ENCODE peak calls at places on chromosomes 13 and 19, in four cellular contexts. I, Q, C and D are unnamed samples.

GRCh38 chr19:46862974-46863632 is 2.3 kb downstream of the ARHGAP35 start:
- DNase-seq in C (no peak), Q (no peak), I (peak), D (no peak)

GRCh38 chr19:35000647-35001501 is 751 bp downstream of the GRAMD1A start:
- DNase-seq in C (peak), Q (peak), I (peak), D (peak)

GRCh38 chr19:52200044-52200443 is 10.2 kb downstream of the PPP2R1A start:
- DNase-seq in C (no peak), I (no peak), Q (no peak), D (no peak)

GRCh38 chr13:50292082-50292481 is 276.8 kb downstream of the KCNRG start:
- DNase-seq in C (no peak), Q (no peak), I (no peak), D (no peak)

GRCh38 chr19:18496167-18496979 is 25.5 kb downstream of the ELL start:
- DNase-seq in Q (peak), I (no peak), C (peak), D (peak)

GRCh38 chr13:37648604-37649003 is 50.0 kb upstream of the POSTN start:
- DNase-seq in C (no peak), Q (no peak), I (no peak), D (no peak)

GRCh38 chr19:46620716-46621115 is 4.2 kb downstream of the PTGIR start:
- DNase-seq in Q (no peak), I (no peak), C (no peak), D (no peak)

GRCh38 chr19:30884146-30884812 is 465.0 kb downstream of the TSHZ3 start:
- DNase-seq in Q (no peak), C (no peak), I (peak), D (peak)

GRCh38 chr19:18785179-18786124 is 5.7 kb downstream of the COMP start:
- DNase-seq in I (peak), C (peak), Q (peak), D (peak)

GRCh38 chr13:112648966-112649690 is 40.7 kb upstream of the ATP11A start:
- DNase-seq in C (no peak), I (no peak), Q (no peak), D (no peak)

GRCh38 chr19:56875717-56876116 is 35.2 kb upstream of the PEG3 start:
- DNase-seq in Q (no peak), I (no peak), C (no peak), D (no peak)

GRCh38 chr13:26518433-26519084 is 38.9 kb upstream of the WASF3 start:
- DNase-seq in I (peak), Q (no peak), C (no peak), D (no peak)

GRCh38 chr19:43534811-43535761 is 2.1 kb downstream of the ZNF575 start:
- DNase-seq in Q (no peak), I (peak), C (peak), D (peak)

GRCh38 chr13:51276684-51277083 is 54.5 kb downstream of the FAM124A start:
- DNase-seq in Q (no peak), I (no peak), C (no peak), D (no peak)

GRCh38 chr13:25901460-25902376 is 150.1 kb downstream of the SHISA2 start:
- DNase-seq in Q (no peak), I (no peak), C (peak), D (no peak)

GRCh38 chr13:98856983-98857382 is 104.5 kb upstream of the SLC15A1 start:
- DNase-seq in I (no peak), Q (no peak), C (no peak), D (no peak)

GRCh38 chr19:29795461-29795860 is 16.3 kb upstream of the CCNE1 start:
- DNase-seq in I (no peak), C (no peak), Q (no peak), D (no peak)

GRCh38 chr13:72570019-72570418 is 157.4 kb downstream of the MZT1 start:
- DNase-seq in C (no peak), Q (no peak), I (no peak), D (no peak)

GRCh38 chr13:27022571-27023311 is 148.9 kb downstream of the USP12 start:
- DNase-seq in C (no peak), I (no peak), Q (no peak), D (no peak)

GRCh38 chr19:39341122-39341719 is 1.0 kb upstream of the SAMD4B start:
- DNase-seq in Q (no peak), I (peak), C (peak), D (peak)

GRCh38 chr13:66532146-66532545 is 698.0 kb downstream of the PCDH9 start:
- DNase-seq in C (no peak), I (no peak), Q (no peak), D (no peak)

GRCh38 chr19:5672708-5673459 is 7.4 kb downstream of the MICOS13 start:
- DNase-seq in C (no peak), Q (no peak), I (no peak), D (peak)

GRCh38 chr13:113273856-113274590 is 23.0 kb upstream of the LAMP1 start:
- DNase-seq in I (no peak), C (no peak), Q (no peak), D (no peak)

GRCh38 chr19:34904521-34904845 is 22.2 kb upstream of the ZNF30 start:
- DNase-seq in I (peak), Q (no peak), C (no peak), D (no peak)

GRCh38 chr13:65470781-65471180 is 1759.4 kb downstream of the PCDH9 start:
- DNase-seq in I (no peak), Q (no peak), C (no peak), D (no peak)

GRCh38 chr13:106372199-106373160 is 163.0 kb downstream of the EFNB2 start:
- DNase-seq in I (no peak), Q (no peak), C (no peak), D (no peak)

GRCh38 chr13:111904701-111905608 is 162.0 kb upstream of the SOX1 start:
- DNase-seq in Q (no peak), I (peak), C (no peak), D (peak)

GRCh38 chr13:27172495-27172842 is 858 bp upstream of the USP12 start:
- DNase-seq in I (no peak), Q (no peak), C (no peak), D (no peak)

GRCh38 chr19:45999653-46000121 is 4.4 kb downstream of the CCDC61 start:
- DNase-seq in I (peak), Q (no peak), C (no peak), D (peak)

GRCh38 chr19:23784274-23784673 is 25.6 kb upstream of the ZNF681 start:
- DNase-seq in C (no peak), I (no peak), Q (no peak), D (no peak)

GRCh38 chr19:57512845-57513244 is 13.1 kb downstream of the ZNF773 start:
- DNase-seq in C (no peak), I (peak), Q (no peak), D (no peak)

GRCh38 chr19:42132030-42132628 is at the start of gene POU2F2:
- DNase-seq in I (peak), Q (peak), C (peak), D (no peak)

GRCh38 chr19:29532956-29533355 is 7.2 kb downstream of the VSTM2B start:
- DNase-seq in Q (no peak), C (no peak), I (no peak), D (no peak)

GRCh38 chr19:3211191-3211590 is 13.3 kb upstream of the CELF5 start:
- DNase-seq in I (no peak), Q (no peak), C (no peak), D (no peak)

GRCh38 chr13:28093871-28094270 is 6.5 kb downstream of the FLT3 start:
- DNase-seq in C (no peak), Q (no peak), I (no peak), D (no peak)

GRCh38 chr13:39405107-39405506 is 197.9 kb downstream of the LHFPL6 start:
- DNase-seq in Q (no peak), C (no peak), I (no peak), D (no peak)

GRCh38 chr13:27403252-27403678 is 21.2 kb upstream of the GTF3A start:
- DNase-seq in Q (no peak), C (no peak), I (peak), D (peak)

GRCh38 chr19:45450042-45450380 is 17.8 kb upstream of the FOSB start:
- DNase-seq in Q (no peak), I (no peak), C (no peak), D (no peak)

GRCh38 chr13:61954092-61954491 is 538.4 kb upstream of the PCDH20 start:
- DNase-seq in I (peak), Q (no peak), C (no peak), D (peak)